ENCODE peak calls at places on chromosomes 7 and 10, in five cellular contexts. One of them, this sample, is unnamed.

GRCh38 chr10:24762966-24763623 is 39.4 kb upstream of the ARHGAP21 start:
- DNase-seq in heart right ventricle: no peak
- DNase-seq in breast epithelium: no peak
- DNase-seq in mammary epithelial cell: peak
- DNase-seq in AG04450: no peak
- DNase-seq in this sample: no peak

GRCh38 chr10:71389768-71390434 is 6.8 kb upstream of the CDH23 start:
- DNase-seq in heart right ventricle: no peak
- DNase-seq in breast epithelium: no peak
- DNase-seq in mammary epithelial cell: no peak
- DNase-seq in AG04450: no peak
- DNase-seq in this sample: no peak

GRCh38 chr7:112938895-112939588 is 147.6 kb downstream of the GPR85 start:
- DNase-seq in heart right ventricle: no peak
- DNase-seq in breast epithelium: no peak
- DNase-seq in mammary epithelial cell: no peak
- DNase-seq in AG04450: no peak
- DNase-seq in this sample: peak

GRCh38 chr10:119439922-119440321 is 102.6 kb downstream of the RGS10 start:
- DNase-seq in heart right ventricle: no peak
- DNase-seq in breast epithelium: no peak
- DNase-seq in mammary epithelial cell: no peak
- DNase-seq in AG04450: no peak
- DNase-seq in this sample: no peak

GRCh38 chr7:2978403-2978802 is 65.3 kb downstream of the CARD11 start:
- DNase-seq in heart right ventricle: peak
- DNase-seq in breast epithelium: peak
- DNase-seq in mammary epithelial cell: peak
- DNase-seq in AG04450: no peak
- DNase-seq in this sample: no peak

GRCh38 chr7:117072620-117073118 is 119.4 kb downstream of the ST7 start:
- DNase-seq in heart right ventricle: peak
- DNase-seq in breast epithelium: peak
- DNase-seq in mammary epithelial cell: peak
- DNase-seq in AG04450: no peak
- DNase-seq in this sample: no peak

GRCh38 chr7:101421123-101421522 is 58.4 kb downstream of the COL26A1 start:
- DNase-seq in heart right ventricle: no peak
- DNase-seq in breast epithelium: no peak
- DNase-seq in mammary epithelial cell: no peak
- DNase-seq in AG04450: no peak
- DNase-seq in this sample: no peak

GRCh38 chr10:25564351-25564750 is 369.7 kb upstream of the MYO3A start:
- DNase-seq in heart right ventricle: no peak
- DNase-seq in breast epithelium: no peak
- DNase-seq in mammary epithelial cell: no peak
- DNase-seq in AG04450: no peak
- DNase-seq in this sample: no peak

GRCh38 chr10:8102708-8103401 is 48.4 kb downstream of the GATA3 start:
- DNase-seq in heart right ventricle: no peak
- DNase-seq in breast epithelium: no peak
- DNase-seq in mammary epithelial cell: no peak
- DNase-seq in AG04450: no peak
- DNase-seq in this sample: no peak

GRCh38 chr7:157818701-157819516 is 482.1 kb downstream of the DNAJB6 start:
- DNase-seq in heart right ventricle: no peak
- DNase-seq in breast epithelium: no peak
- DNase-seq in mammary epithelial cell: no peak
- DNase-seq in AG04450: no peak
- DNase-seq in this sample: no peak

GRCh38 chr10:117005454-117006055 is 568 bp upstream of the SHTN1 start:
- DNase-seq in heart right ventricle: no peak
- DNase-seq in breast epithelium: peak
- DNase-seq in mammary epithelial cell: peak
- DNase-seq in AG04450: no peak
- DNase-seq in this sample: peak

GRCh38 chr10:31288001-31288400 is 31.0 kb upstream of the ZEB1 start:
- DNase-seq in heart right ventricle: no peak
- DNase-seq in breast epithelium: no peak
- DNase-seq in mammary epithelial cell: no peak
- DNase-seq in AG04450: no peak
- DNase-seq in this sample: no peak

GRCh38 chr10:76040107-76040829 is 608.8 kb downstream of the LRMDA start:
- DNase-seq in heart right ventricle: no peak
- DNase-seq in breast epithelium: no peak
- DNase-seq in mammary epithelial cell: no peak
- DNase-seq in AG04450: no peak
- DNase-seq in this sample: no peak

GRCh38 chr7:143013897-143014296 is 13.0 kb downstream of the OR9A2 start:
- DNase-seq in heart right ventricle: no peak
- DNase-seq in breast epithelium: no peak
- DNase-seq in mammary epithelial cell: peak
- DNase-seq in AG04450: peak
- DNase-seq in this sample: no peak

GRCh38 chr7:69912846-69913245 is 314.6 kb downstream of the AUTS2 start:
- DNase-seq in heart right ventricle: no peak
- DNase-seq in breast epithelium: no peak
- DNase-seq in mammary epithelial cell: no peak
- DNase-seq in AG04450: no peak
- DNase-seq in this sample: no peak

GRCh38 chr7:128880791-128881457 is 18.3 kb downstream of the ATP6V1F start:
- DNase-seq in heart right ventricle: no peak
- DNase-seq in breast epithelium: no peak
- DNase-seq in mammary epithelial cell: no peak
- DNase-seq in AG04450: no peak
- DNase-seq in this sample: no peak

GRCh38 chr10:11579885-11580284 is 31.6 kb downstream of the USP6NL start:
- DNase-seq in heart right ventricle: no peak
- DNase-seq in breast epithelium: no peak
- DNase-seq in mammary epithelial cell: no peak
- DNase-seq in AG04450: no peak
- DNase-seq in this sample: no peak

GRCh38 chr7:132777956-132778355 is 201.7 kb upstream of the PLXNA4 start:
- DNase-seq in heart right ventricle: no peak
- DNase-seq in breast epithelium: no peak
- DNase-seq in mammary epithelial cell: no peak
- DNase-seq in AG04450: no peak
- DNase-seq in this sample: no peak

GRCh38 chr7:37284285-37284684 is 164.4 kb downstream of the ELMO1 start:
- DNase-seq in heart right ventricle: no peak
- DNase-seq in breast epithelium: no peak
- DNase-seq in mammary epithelial cell: no peak
- DNase-seq in AG04450: no peak
- DNase-seq in this sample: no peak
- TF ChIP-seq CTCF in heart right ventricle: no peak
- TF ChIP-seq CTCF in breast epithelium: no peak
- TF ChIP-seq CTCF in mammary epithelial cell: no peak
- TF ChIP-seq CTCF in AG04450: no peak
- TF ChIP-seq CTCF in this sample: no peak

DNA sequence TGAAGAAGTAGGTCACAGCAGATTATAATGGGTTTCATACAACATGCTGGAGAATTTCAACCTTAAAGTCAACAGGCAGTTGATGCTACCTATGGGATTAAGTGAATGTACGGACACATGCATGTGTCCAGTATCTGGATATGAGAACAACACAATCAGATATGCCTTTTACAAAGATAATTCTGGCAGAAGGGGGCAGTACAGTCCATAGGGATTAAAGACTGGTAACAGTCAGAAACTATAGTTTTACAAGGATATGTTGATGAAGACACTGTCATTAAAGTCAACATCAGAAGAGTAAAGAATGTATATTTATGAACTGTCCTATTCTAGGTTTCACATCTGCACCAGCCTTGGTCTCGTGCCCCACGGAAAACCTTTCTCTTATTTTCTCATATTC is 41.5 kb downstream of the ANKMY2 start:
- DNase-seq in heart right ventricle: no peak
- DNase-seq in breast epithelium: no peak
- DNase-seq in mammary epithelial cell: no peak
- DNase-seq in AG04450: no peak
- DNase-seq in this sample: no peak
- TF ChIP-seq CTCF in heart right ventricle: no peak
- TF ChIP-seq CTCF in breast epithelium: peak
- TF ChIP-seq CTCF in mammary epithelial cell: no peak
- TF ChIP-seq CTCF in AG04450: peak
- TF ChIP-seq CTCF in this sample: no peak

GRCh38 chr10:86400705-86401587 is 34.4 kb upstream of the GRID1 start:
- DNase-seq in heart right ventricle: peak
- DNase-seq in breast epithelium: peak
- DNase-seq in mammary epithelial cell: peak
- DNase-seq in AG04450: no peak
- DNase-seq in this sample: no peak
- TF ChIP-seq CTCF in heart right ventricle: no peak
- TF ChIP-seq CTCF in breast epithelium: peak
- TF ChIP-seq CTCF in mammary epithelial cell: no peak
- TF ChIP-seq CTCF in AG04450: peak
- TF ChIP-seq CTCF in this sample: no peak

GRCh38 chr7:96224682-96225081 is 97.2 kb downstream of the SLC25A13 start:
- DNase-seq in heart right ventricle: no peak
- DNase-seq in breast epithelium: no peak
- DNase-seq in mammary epithelial cell: no peak
- DNase-seq in AG04450: no peak
- DNase-seq in this sample: no peak
- TF ChIP-seq CTCF in heart right ventricle: no peak
- TF ChIP-seq CTCF in breast epithelium: no peak
- TF ChIP-seq CTCF in mammary epithelial cell: no peak
- TF ChIP-seq CTCF in AG04450: peak
- TF ChIP-seq CTCF in this sample: no peak

GRCh38 chr10:77768046-77768445 is 130.4 kb upstream of the KCNMA1 start:
- DNase-seq in heart right ventricle: no peak
- DNase-seq in breast epithelium: no peak
- DNase-seq in mammary epithelial cell: no peak
- DNase-seq in AG04450: no peak
- DNase-seq in this sample: no peak

DNA sequence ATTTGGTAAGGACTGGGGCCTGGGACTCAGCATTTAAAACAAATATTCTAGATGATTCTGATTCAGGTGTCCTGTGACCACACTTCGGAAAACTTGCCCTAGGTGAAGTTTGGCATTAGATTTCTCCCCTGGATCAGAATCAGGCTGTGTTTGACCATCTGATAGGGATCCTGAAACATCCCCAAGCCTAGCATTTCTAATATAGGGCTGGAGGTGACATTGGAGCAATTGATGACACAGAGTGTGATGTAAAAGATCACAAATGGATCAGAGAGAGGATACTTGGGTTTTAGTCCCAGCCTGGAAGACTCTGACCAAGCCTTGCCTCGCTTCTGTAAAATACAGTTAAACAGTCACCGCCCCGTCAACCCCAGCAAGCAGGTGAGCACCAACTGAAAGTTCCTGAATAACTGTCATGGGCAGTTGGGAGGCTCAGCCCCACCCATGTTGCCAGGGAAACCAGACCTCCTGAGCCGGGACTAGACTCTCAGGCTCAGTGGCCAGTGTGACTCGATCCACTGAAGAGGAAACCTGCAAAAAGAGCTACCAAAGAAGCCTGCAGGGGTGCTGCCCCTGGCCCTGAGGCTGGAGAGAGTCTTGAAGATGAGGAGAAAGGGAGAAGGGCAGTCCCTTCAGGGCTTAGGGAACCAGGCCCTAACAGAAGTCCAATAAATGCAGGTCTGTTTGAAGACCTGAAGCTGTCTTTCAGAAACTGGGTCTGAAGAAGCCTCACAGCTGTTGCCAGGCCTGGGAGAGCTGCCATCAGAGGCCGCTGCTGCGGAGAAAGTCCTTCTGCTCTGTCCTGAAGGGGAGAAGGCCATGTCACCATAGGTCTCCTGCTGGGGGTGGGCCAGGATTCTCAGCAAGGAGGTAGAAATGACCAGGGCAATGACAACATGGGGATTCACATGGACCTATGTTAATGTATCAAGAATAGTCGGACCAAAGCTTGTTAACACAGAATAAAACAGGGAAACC is 126.1 kb upstream of the KCNMA1 start:
- DNase-seq in heart right ventricle: peak
- DNase-seq in breast epithelium: no peak
- DNase-seq in mammary epithelial cell: no peak
- DNase-seq in AG04450: no peak
- DNase-seq in this sample: no peak
- TF ChIP-seq CTCF in heart right ventricle: no peak
- TF ChIP-seq CTCF in breast epithelium: no peak
- TF ChIP-seq CTCF in mammary epithelial cell: no peak
- TF ChIP-seq CTCF in AG04450: peak
- TF ChIP-seq CTCF in this sample: no peak